ENCODE peak calls at places on chromosomes 5 and 9, in four cellular contexts. K is stomach, S is Panc1, V is AG04449. M is an unnamed sample.

GRCh38 chr5:177447611-177448243 is 1.1 kb downstream of the PRR7 start:
- DNase-seq in K (peak), S (peak), V (no peak), M (no peak)

GRCh38 chr5:133235696-133236426 is 184.0 kb downstream of the HSPA4 start:
- DNase-seq in K (no peak), S (no peak), V (no peak), M (no peak)

GRCh38 chr9:78783743-78784142 is 486.8 kb downstream of the PSAT1 start:
- DNase-seq in K (no peak), S (no peak), V (no peak), M (no peak)

GRCh38 chr9:122338989-122339388 is 31.8 kb upstream of the PTGS1 start:
- DNase-seq in K (no peak), S (no peak), V (no peak), M (no peak)

GRCh38 chr9:28915256-28915930 is 1342.1 kb upstream of the C9orf72 start:
- DNase-seq in K (peak), S (no peak), V (no peak), M (no peak)

GRCh38 chr5:8192840-8193239 is 323.9 kb downstream of the MTRR start:
- DNase-seq in K (no peak), S (no peak), V (no peak), M (no peak)

GRCh38 chr5:5419291-5420210 is 2.9 kb upstream of the ICE1 start:
- DNase-seq in K (no peak), S (peak), V (peak), M (peak)

GRCh38 chr9:113918697-113919390 is 42.7 kb downstream of the ZNF618 start:
- DNase-seq in K (no peak), S (no peak), V (no peak), M (no peak)

GRCh38 chr5:81854485-81854884 is 103.6 kb upstream of the SSBP2 start:
- DNase-seq in K (no peak), S (no peak), V (no peak), M (no peak)

GRCh38 chr9:16039103-16039987 is 486.5 kb downstream of the CCDC171 start:
- DNase-seq in K (no peak), S (no peak), V (no peak), M (no peak)

GRCh38 chr5:6961123-6961522 is 247.9 kb downstream of the TENT4A start:
- DNase-seq in K (no peak), S (no peak), V (no peak), M (no peak)

GRCh38 chr5:154486427-154486866 is 8.4 kb upstream of the HAND1 start:
- DNase-seq in K (no peak), S (no peak), V (no peak), M (no peak)

GRCh38 chr9:3371842-3372241 is 154.0 kb downstream of the RFX3 start:
- DNase-seq in K (no peak), S (no peak), V (no peak), M (no peak)

GRCh38 chr5:77311217-77311571 is 100.7 kb downstream of the PDE8B start:
- DNase-seq in K (no peak), S (no peak), V (no peak), M (no peak)

GRCh38 chr9:114504341-114505186 is 709 bp downstream of the WHRN start:
- DNase-seq in K (peak), S (no peak), V (no peak), M (no peak)

GRCh38 chr9:90421786-90422185 is 220.8 kb downstream of the DIRAS2 start:
- DNase-seq in K (no peak), S (no peak), V (no peak), M (no peak)

GRCh38 chr5:126594077-126594476 is 942 bp downstream of the ALDH7A1 start:
- DNase-seq in K (no peak), S (peak), V (no peak), M (no peak)

GRCh38 chr5:61811052-61811451 is 479.0 kb downstream of the ZSWIM6 start:
- DNase-seq in K (no peak), S (no peak), V (no peak), M (no peak)

GRCh38 chr5:154274828-154275185 is 84.3 kb downstream of the GALNT10 start:
- DNase-seq in K (no peak), S (no peak), V (no peak), M (no peak)

GRCh38 chr5:140131967-140132409 is 6.3 kb downstream of the IGIP start:
- DNase-seq in K (peak), S (no peak), V (peak), M (peak)

GRCh38 chr5:145178667-145179523 is 656.2 kb downstream of the PRELID2 start:
- DNase-seq in K (no peak), S (no peak), V (no peak), M (no peak)

GRCh38 chr5:96151891-96152290 is 190.2 kb upstream of the ELL2 start:
- DNase-seq in K (no peak), S (no peak), V (no peak), M (no peak)

GRCh38 chr9:81814794-81815464 is 113.3 kb upstream of the SPATA31D4 start:
- DNase-seq in K (no peak), S (no peak), V (no peak), M (no peak)

GRCh38 chr5:16431482-16431881 is 34.1 kb downstream of the ZNF622 start:
- DNase-seq in K (no peak), S (no peak), V (no peak), M (no peak)

GRCh38 chr5:135179308-135179980 is 145.4 kb upstream of the PITX1 start:
- DNase-seq in K (no peak), S (no peak), V (no peak), M (no peak)

GRCh38 chr5:135184646-135185045 is 150.6 kb upstream of the PITX1 start:
- DNase-seq in K (no peak), S (no peak), V (no peak), M (no peak)

GRCh38 chr5:135183464-135183863 is 149.4 kb upstream of the PITX1 start:
- DNase-seq in K (no peak), S (no peak), V (no peak), M (no peak)

GRCh38 chr5:135182675-135183074 is 148.6 kb upstream of the PITX1 start:
- DNase-seq in K (no peak), S (no peak), V (no peak), M (no peak)

DNA sequence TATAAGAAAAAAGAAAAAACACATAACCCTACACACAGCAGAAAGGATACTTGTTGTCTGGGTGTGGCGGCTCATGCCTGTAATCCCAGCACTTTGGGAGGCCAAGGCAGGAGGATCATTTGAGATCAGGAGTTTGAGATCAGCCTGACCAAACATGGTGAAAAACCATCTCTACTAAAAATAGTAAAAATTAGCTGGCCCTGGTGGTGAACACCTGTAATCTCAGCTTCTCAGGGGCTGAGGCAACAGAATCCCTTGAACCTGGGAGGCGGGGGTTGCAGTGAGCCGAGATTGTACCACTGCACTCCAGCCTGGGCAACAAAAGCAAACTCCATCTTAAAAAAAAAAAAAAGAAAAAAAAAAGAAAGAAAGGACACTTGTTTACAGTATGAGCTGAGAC is 147.6 kb upstream of the PITX1 start:
- DNase-seq in K (no peak), S (no peak), V (no peak), M (no peak)
- H3K4me3 ChIP-seq in K (no peak), S (no peak), V (no peak), M (no peak)

GRCh38 chr5:54175-54730 is 37.7 kb upstream of the PLEKHG4B start:
- DNase-seq in K (no peak), S (no peak), V (no peak), M (no peak)

GRCh38 chr5:49953-50544 is 41.9 kb upstream of the PLEKHG4B start:
- DNase-seq in K (no peak), S (no peak), V (no peak), M (no peak)

GRCh38 chr5:53381-54174 is 38.4 kb upstream of the PLEKHG4B start:
- DNase-seq in K (peak), S (no peak), V (no peak), M (no peak)

GRCh38 chr5:50724-51499 is 41.1 kb upstream of the PLEKHG4B start:
- DNase-seq in K (no peak), S (no peak), V (no peak), M (no peak)

DNA sequence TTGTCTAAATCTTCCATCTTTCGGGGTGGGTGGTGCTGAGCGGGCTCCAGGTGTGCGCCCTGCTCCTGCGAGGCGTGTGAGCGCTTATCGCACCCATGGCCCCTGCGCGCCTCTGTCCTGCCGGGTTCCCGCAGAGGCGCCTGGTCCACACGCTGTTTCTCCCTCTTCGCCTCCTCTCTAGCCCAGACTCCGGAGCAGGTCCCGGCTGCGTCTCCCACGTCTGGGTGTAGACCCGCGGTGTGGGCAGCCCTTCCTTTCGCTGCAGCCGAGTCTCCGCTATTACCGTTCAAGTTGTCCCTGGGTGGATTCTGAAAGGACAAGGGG is 40.5 kb upstream of the PLEKHG4B start:
- DNase-seq in K (no peak), S (no peak), V (no peak), M (no peak)
- H3K4me3 ChIP-seq in K (no peak), S (no peak), V (no peak), M (no peak)

GRCh38 chr9:124263800-124264426 is 6.2 kb downstream of the NEK6 start:
- DNase-seq in K (no peak), S (no peak), V (no peak), M (no peak)

GRCh38 chr9:124260769-124261603 is 3.2 kb downstream of the NEK6 start:
- DNase-seq in K (peak), S (no peak), V (no peak), M (no peak)

GRCh38 chr9:124261787-124262595 is 4.2 kb downstream of the NEK6 start:
- DNase-seq in K (no peak), S (no peak), V (no peak), M (no peak)

GRCh38 chr9:124263158-124263557 is 5.4 kb downstream of the NEK6 start:
- DNase-seq in K (no peak), S (no peak), V (no peak), M (no peak)

DNA sequence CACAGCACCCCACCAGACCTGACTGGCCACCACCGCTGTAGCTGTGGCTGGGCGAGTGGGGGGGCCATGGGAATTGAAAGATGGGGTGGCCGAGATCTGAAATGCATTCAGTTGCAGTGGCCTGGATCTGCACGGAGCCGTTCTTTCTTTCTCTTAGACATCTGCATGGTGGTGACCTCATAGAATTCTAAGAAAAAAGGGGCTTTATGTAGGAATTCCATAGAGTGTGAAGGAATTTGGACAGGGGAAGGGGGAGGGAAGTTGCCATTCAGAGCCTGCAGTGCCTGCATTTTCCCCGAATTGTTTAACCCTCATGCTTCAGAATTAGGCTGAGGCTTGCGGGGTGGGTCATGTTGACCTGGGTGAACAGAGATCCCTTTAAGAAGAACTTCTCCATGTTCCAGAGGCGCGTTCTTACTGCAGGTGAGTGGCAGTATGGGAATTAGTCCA is 4.9 kb downstream of the NEK6 start:
- DNase-seq in K (no peak), S (no peak), V (no peak), M (no peak)
- H3K4me3 ChIP-seq in K (peak), S (no peak), V (peak), M (peak)

GRCh38 chr9:69172895-69173294 is 1.2 kb upstream of the TJP2 start:
- DNase-seq in K (no peak), S (no peak), V (no peak), M (no peak)
- H3K4me3 ChIP-seq in K (no peak), S (no peak), V (no peak), M (no peak)

GRCh38 chr9:33295571-33295970 is 5.3 kb downstream of the NFX1 start:
- DNase-seq in K (no peak), S (no peak), V (no peak), M (no peak)
- H3K4me3 ChIP-seq in K (no peak), S (no peak), V (no peak), M (no peak)

GRCh38 chr9:5264219-5264595 is 33.0 kb downstream of the INSL4 start:
- DNase-seq in K (no peak), S (no peak), V (no peak), M (no peak)
- H3K4me3 ChIP-seq in K (no peak), S (no peak), V (no peak), M (no peak)

DNA sequence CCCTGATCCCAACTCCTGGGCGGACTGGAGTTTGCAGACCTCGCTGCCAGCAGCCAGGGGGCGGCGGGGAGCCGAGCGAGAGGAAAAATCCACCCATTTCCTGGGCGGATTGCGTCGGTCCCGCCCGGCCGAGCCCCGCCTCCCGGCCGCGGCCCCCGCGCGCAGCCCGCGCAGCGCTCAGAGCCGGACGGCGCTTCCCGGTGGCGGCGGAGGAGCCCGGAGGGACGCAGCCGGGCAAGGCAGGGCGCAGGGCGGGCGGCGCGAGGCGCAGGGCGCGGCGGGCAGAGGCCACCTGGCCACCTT is at the start of gene OLFM1:
- DNase-seq in K (peak), S (no peak), V (no peak), M (no peak)
- H3K4me3 ChIP-seq in K (peak), S (no peak), V (no peak), M (peak)

DNA sequence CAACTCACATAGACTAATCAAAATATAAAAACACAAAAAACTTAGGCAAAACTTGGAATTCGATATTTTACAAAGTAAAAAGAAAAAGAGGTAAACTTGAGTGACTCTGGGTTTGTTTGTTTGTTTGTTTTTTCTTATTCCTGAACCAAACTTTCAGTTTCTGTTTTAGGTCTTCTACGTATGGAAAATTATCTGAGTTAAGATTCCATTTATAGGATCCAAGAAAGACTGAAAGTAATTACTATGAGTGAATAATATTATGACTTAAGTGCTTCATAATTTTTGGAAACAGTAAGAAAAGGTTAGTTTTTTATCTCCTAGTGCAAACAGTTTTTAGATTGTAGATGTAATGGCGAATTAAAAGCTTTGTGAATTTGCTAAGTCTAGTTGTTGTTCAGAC is 13.2 kb downstream of the ST8SIA4 start:
- DNase-seq in K (no peak), S (no peak), V (no peak), M (no peak)
- H3K4me3 ChIP-seq in K (peak), S (peak), V (no peak), M (no peak)

M was measured in skeletal muscle cell.